ENCODE peak calls at places on chromosome 1, in six cellular contexts. M, U, T, V, E and K are unnamed samples.

GRCh38 chr1:111406325-111406768 is 21.2 kb downstream of the OVGP1 start:
- DNase-seq in T (no peak), M (no peak), V (no peak), E (no peak), U (peak), K (peak)

GRCh38 chr1:101276818-101277217 is 40.0 kb downstream of the S1PR1 start:
- DNase-seq in V (no peak), U (no peak), E (no peak), M (no peak), T (no peak), K (no peak)

GRCh38 chr1:51344602-51345299 is 14.4 kb upstream of the TTC39A start:
- DNase-seq in U (no peak), V (no peak), T (no peak), M (no peak), E (no peak), K (no peak)

GRCh38 chr1:172480421-172480820 is 36.6 kb upstream of the PIGC start:
- DNase-seq in M (no peak), U (no peak), V (no peak), E (no peak), T (no peak), K (no peak)

GRCh38 chr1:217078010-217078704 is 354.9 kb upstream of the ESRRG start:
- DNase-seq in M (no peak), U (no peak), E (no peak), T (no peak), V (no peak), K (no peak)

GRCh38 chr1:13543927-13544556 is 30.2 kb upstream of the LRRC38 start:
- DNase-seq in V (no peak), U (no peak), E (peak), T (no peak), M (peak), K (no peak)

GRCh38 chr1:183275322-183275721 is 89.3 kb downstream of the LAMC2 start:
- DNase-seq in T (no peak), M (no peak), U (no peak), V (no peak), E (no peak), K (no peak)

GRCh38 chr1:208233546-208233945 is 10.6 kb downstream of the PLXNA2 start:
- DNase-seq in T (no peak), E (peak), V (no peak), M (peak), U (no peak), K (no peak)

GRCh38 chr1:33294071-33295010 is 26.6 kb downstream of the A3GALT2 start:
- DNase-seq in T (no peak), E (no peak), U (no peak), M (no peak), V (no peak), K (no peak)

GRCh38 chr1:200483491-200484143 is 73.8 kb upstream of the ZNF281 start:
- DNase-seq in T (no peak), V (no peak), U (peak), M (no peak), E (no peak), K (no peak)

GRCh38 chr1:24965571-24965930 is 35.5 kb upstream of the RUNX3 start:
- DNase-seq in U (no peak), M (no peak), V (no peak), T (no peak), E (no peak), K (no peak)

GRCh38 chr1:204723131-204723787 is 37.7 kb upstream of the LRRN2 start:
- DNase-seq in U (peak), M (peak), E (peak), T (no peak), V (no peak), K (no peak)

GRCh38 chr1:23561813-23562100 is 2.5 kb upstream of the ID3 start:
- DNase-seq in M (no peak), V (no peak), U (no peak), T (no peak), E (no peak), K (no peak)

GRCh38 chr1:154422521-154422920 is 17.4 kb downstream of the IL6R start:
- DNase-seq in V (no peak), T (no peak), E (no peak), U (no peak), M (peak), K (no peak)